ENCODE peak calls at places on chromosomes 3 and 15, in four cellular contexts. W, I, D and M are unnamed samples.

GRCh38 chr3:194383276-194383940 is 13.9 kb upstream of the LRRC15 start:
- DNase-seq in I (no peak), D (no peak), W (no peak), M (no peak)

GRCh38 chr3:52843116-52843865 is 8.5 kb upstream of the MUSTN1 start:
- DNase-seq in I (no peak), D (no peak), W (no peak), M (no peak)

GRCh38 chr3:181711325-181712135 is at the start of gene SOX2:
- DNase-seq in I (peak; percentile 61), D (peak; percentile 67), W (peak; percentile 78), M (no peak)

GRCh38 chr3:178810173-178810572 is 261.4 kb downstream of the ZMAT3 start:
- DNase-seq in D (no peak), W (no peak), I (no peak), M (no peak)

GRCh38 chr15:99564221-99565030 is 1.4 kb upstream of the MEF2A start:
- DNase-seq in I (no peak), D (peak; percentile 36), W (no peak), M (peak; percentile 50)

GRCh38 chr15:69722924-69723323 is 270.3 kb downstream of the RPLP1 start:
- DNase-seq in W (no peak), D (no peak), I (no peak), M (no peak)

GRCh38 chr3:156509209-156510174 is 45.4 kb downstream of the SSR3 start:
- DNase-seq in W (no peak), I (peak; percentile 63), D (peak; percentile 18), M (no peak)

GRCh38 chr15:83930813-83931212 is 276.9 kb downstream of the ADAMTSL3 start:
- DNase-seq in I (no peak), W (no peak), D (peak; percentile 78), M (no peak)

GRCh38 chr15:92392462-92392861 is 1.2 kb upstream of the ST8SIA2 start:
- DNase-seq in I (no peak), W (no peak), D (no peak), M (no peak)

GRCh38 chr3:27593173-27593572 is 109.0 kb upstream of the SLC4A7 start:
- DNase-seq in D (no peak), W (no peak), I (no peak), M (no peak)

GRCh38 chr3:27589795-27590194 is 105.6 kb upstream of the SLC4A7 start:
- DNase-seq in D (no peak), I (no peak), W (no peak), M (no peak)

GRCh38 chr3:27591321-27591711 is 107.1 kb upstream of the SLC4A7 start:
- DNase-seq in W (no peak), I (no peak), D (no peak), M (no peak)

GRCh38 chr3:27590437-27591320 is 106.5 kb upstream of the SLC4A7 start:
- DNase-seq in I (no peak), W (no peak), D (no peak), M (no peak)

GRCh38 chr3:27591811-27592210 is 107.6 kb upstream of the SLC4A7 start:
- DNase-seq in W (no peak), I (no peak), D (no peak), M (no peak)
- TF ChIP-seq USF2 in W (no peak), I (no peak), D (no peak), M (no peak)

GRCh38 chr15:29170496-29170895 is 99.1 kb downstream of the NSMCE3 start:
- DNase-seq in I (no peak), W (no peak), D (no peak), M (no peak)
- TF ChIP-seq POLR2A in I (no peak), W (no peak), D (no peak), M (no peak)

GRCh38 chr3:171494457-171495109 is 34.4 kb upstream of the TNIK start:
- DNase-seq in D (no peak), I (no peak), W (no peak), M (no peak)
- TF ChIP-seq YY1 in D (no peak), I (no peak), W (no peak), M (no peak)

GRCh38 chr3:118540826-118541225 is 493.8 kb downstream of the IGSF11 start:
- DNase-seq in W (no peak), D (no peak), I (no peak), M (no peak)

GRCh38 chr3:118541791-118542190 is 492.9 kb downstream of the IGSF11 start:
- DNase-seq in D (no peak), W (no peak), I (no peak), M (no peak)

GRCh38 chr3:118543823-118544222 is 490.8 kb downstream of the IGSF11 start:
- DNase-seq in W (no peak), D (no peak), I (no peak), M (no peak)

GRCh38 chr3:118548434-118548833 is 486.2 kb downstream of the IGSF11 start:
- DNase-seq in D (peak; percentile 23), W (no peak), I (no peak), M (no peak)

DNA sequence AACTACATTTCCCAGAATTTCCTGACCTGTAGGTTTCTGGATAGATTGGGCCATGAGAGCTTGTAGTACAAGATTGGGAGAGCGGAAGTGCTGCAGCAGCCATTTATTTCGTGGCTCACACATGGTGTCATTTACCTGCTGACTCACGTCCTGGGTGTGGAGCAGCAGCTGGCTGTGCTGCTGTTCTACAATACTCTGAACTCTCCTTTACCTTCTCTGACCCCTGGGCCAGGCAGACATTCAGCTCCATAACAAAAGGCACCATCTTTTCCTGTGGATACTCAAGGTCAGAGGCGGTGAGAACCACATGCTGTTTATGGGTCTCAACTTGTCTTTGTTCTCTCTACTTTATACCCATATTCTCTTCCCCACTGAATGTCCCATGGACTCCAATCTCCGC is 490.2 kb downstream of the IGSF11 start:
- DNase-seq in I (peak; percentile 6), D (no peak), W (no peak), M (no peak)
- TF ChIP-seq USF2 in I (no peak), D (no peak), W (no peak), M (no peak)

DNA sequence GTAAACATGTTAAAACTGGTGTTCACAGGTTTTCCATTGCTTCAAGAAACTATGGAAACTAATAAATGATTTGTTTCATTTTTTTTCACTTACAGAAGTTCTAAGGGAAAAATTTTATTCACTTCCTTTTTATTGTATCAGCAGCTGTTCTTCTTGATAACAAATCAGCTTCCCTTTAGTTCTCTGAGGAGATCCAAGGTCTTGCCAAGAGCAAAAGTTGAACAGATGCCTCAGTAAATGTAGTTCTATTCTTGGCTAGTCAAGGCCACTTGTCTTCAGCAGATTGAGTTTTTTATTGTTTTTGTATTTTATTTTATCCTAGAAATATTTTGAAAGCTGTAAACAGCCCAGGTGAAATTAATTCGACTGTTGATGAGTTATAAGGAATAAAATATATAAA is 41.8 kb downstream of the KCNH8 start:
- DNase-seq in W (no peak), D (no peak), I (no peak), M (no peak)
- TF ChIP-seq POLR2A in W (no peak), D (no peak), I (no peak), M (no peak)

DNA sequence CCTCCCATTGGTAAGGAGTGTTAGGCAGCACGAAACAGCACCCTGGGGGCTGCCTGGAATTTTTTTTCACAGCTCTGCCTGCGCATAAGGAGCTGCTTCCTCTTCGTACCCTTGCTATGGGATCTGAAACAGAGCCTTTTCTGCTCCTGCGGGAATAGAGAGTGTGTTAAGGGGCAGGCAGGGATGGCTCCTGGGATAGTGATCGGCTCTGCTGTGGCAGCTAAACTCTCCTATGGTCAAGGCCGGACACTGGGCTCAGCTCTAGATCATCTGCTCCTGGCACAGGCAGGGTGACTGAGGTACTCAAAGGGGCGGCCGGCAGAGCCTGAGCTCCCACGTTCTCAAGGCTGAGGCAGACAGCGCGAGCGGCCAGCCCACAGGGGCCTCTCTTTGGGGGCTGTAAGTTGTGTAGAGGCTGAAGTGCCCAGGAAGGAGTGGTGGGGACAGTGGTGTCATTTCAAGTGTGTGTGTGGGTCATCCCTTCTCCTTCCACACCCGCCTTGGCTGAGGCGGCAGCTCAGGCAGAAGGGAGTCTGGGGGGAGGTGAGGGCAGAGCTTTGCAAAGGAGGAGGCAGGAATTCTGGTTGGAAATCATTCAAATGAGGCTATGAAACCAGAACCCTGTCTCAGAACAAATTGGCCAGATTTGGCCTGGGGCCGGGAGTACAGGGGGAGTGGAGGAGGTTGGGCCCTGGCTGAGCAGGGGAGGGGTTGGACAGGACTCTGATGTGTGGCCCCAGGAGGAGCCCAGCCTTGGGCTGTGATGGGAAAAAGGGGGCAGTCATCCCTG is 31.0 kb downstream of the EPHB3 start:
- DNase-seq in I (no peak), D (no peak), W (no peak), M (no peak)
- TF ChIP-seq YY1 in I (no peak), D (no peak), W (no peak), M (no peak)

DNA sequence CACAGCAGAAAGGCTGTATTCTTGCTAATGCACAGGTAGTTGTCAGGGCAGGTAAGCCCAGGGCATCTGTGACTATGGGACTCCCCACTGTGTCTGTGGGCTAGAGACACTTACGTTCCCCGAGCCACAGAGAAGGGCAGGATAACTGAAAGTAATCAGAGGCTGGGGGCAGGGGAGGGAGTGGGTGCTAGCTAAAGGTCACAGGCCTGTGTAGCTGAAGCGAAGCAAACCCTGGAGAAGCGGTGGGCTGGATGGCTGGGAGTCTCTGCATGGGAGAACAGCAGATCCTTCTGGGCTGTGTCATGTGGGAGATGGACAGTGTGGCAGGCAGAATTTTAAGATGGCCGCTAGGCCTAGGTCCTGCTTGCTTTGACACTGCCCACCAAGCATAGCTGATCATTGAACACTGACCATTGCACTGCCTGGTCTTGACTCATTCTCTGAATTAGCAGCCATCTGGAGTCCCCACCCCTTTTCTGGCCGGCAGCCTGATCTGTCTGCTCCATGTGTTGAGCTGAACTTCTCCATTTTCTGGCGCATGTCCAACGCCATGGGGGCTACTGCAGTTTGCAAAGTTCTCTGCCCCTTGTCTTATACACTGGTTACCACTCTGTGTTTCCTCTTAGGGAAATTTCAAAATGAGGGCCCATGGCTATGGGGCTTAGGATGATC is 110.0 kb downstream of the DGKG start:
- DNase-seq in W (no peak), D (no peak), I (no peak), M (no peak)
- TF ChIP-seq USF2 in W (no peak), D (no peak), I (no peak), M (no peak)

GRCh38 chr3:57952208-57952631 is 56.0 kb upstream of the FLNB start:
- DNase-seq in W (peak; percentile 63), D (peak; percentile 49), I (peak; percentile 13), M (no peak)
- TF ChIP-seq POLR2A in W (peak; percentile 72), D (no peak), I (no peak), M (no peak)

GRCh38 chr15:66231421-66232266 is 21.9 kb downstream of the MEGF11 start:
- DNase-seq in W (no peak), I (no peak), D (no peak), M (no peak)
- TF ChIP-seq YY1 in W (no peak), I (no peak), D (no peak), M (no peak)

GRCh38 chr3:124558898-124559649 is 171.2 kb upstream of the UMPS start:
- DNase-seq in D (no peak), W (no peak), I (no peak), M (no peak)
- TF ChIP-seq USF2 in D (no peak), W (no peak), I (no peak), M (no peak)